ENCODE peak calls at places on chromosomes 7 and 10, in six cellular contexts. One of them, this sample, is unnamed.

GRCh38 chr7:83394776-83395175 is 232.1 kb upstream of the PCLO start:
- DNase-seq in transverse colon: no peak
- DNase-seq in RCC 7860: no peak
- DNase-seq in AG04450: no peak
- DNase-seq in posterior cingulate gyrus: no peak
- DNase-seq in GM12865: no peak
- DNase-seq in this sample: no peak

GRCh38 chr10:90665905-90666662 is 191.8 kb downstream of the HTR7 start:
- DNase-seq in transverse colon: no peak
- DNase-seq in RCC 7860: no peak
- DNase-seq in AG04450: no peak
- DNase-seq in posterior cingulate gyrus: no peak
- DNase-seq in GM12865: no peak
- DNase-seq in this sample: no peak

GRCh38 chr7:94311545-94311944 is 83.2 kb upstream of the COL1A2 start:
- DNase-seq in transverse colon: no peak
- DNase-seq in RCC 7860: no peak
- DNase-seq in AG04450: no peak
- DNase-seq in posterior cingulate gyrus: no peak
- DNase-seq in GM12865: no peak
- DNase-seq in this sample: no peak

GRCh38 chr10:9227679-9228365 is 1173.3 kb downstream of the GATA3 start:
- DNase-seq in transverse colon: no peak
- DNase-seq in RCC 7860: no peak
- DNase-seq in AG04450: no peak
- DNase-seq in posterior cingulate gyrus: no peak
- DNase-seq in GM12865: no peak
- DNase-seq in this sample: no peak

GRCh38 chr10:11330383-11331020 is 280.9 kb downstream of the USP6NL start:
- DNase-seq in transverse colon: no peak
- DNase-seq in RCC 7860: no peak
- DNase-seq in AG04450: no peak
- DNase-seq in posterior cingulate gyrus: no peak
- DNase-seq in GM12865: no peak
- DNase-seq in this sample: no peak

GRCh38 chr7:36661135-36661840 is 63.0 kb downstream of the AOAH start:
- DNase-seq in transverse colon: peak; percentile 58
- DNase-seq in RCC 7860: peak; percentile 94
- DNase-seq in AG04450: no peak
- DNase-seq in posterior cingulate gyrus: no peak
- DNase-seq in GM12865: no peak
- DNase-seq in this sample: no peak

GRCh38 chr7:106094780-106095179 is 17.3 kb downstream of the SYPL1 start:
- DNase-seq in transverse colon: no peak
- DNase-seq in RCC 7860: no peak
- DNase-seq in AG04450: no peak
- DNase-seq in posterior cingulate gyrus: no peak
- DNase-seq in GM12865: no peak
- DNase-seq in this sample: no peak

GRCh38 chr10:31940839-31941653 is 12.4 kb upstream of the ARHGAP12 start:
- DNase-seq in transverse colon: peak; percentile 40
- DNase-seq in RCC 7860: peak; percentile 99
- DNase-seq in AG04450: peak; percentile 58
- DNase-seq in posterior cingulate gyrus: no peak
- DNase-seq in GM12865: no peak
- DNase-seq in this sample: no peak

GRCh38 chr7:66140924-66141323 is 26.3 kb downstream of the CRCP start:
- DNase-seq in transverse colon: peak; percentile 47
- DNase-seq in RCC 7860: no peak
- DNase-seq in AG04450: no peak
- DNase-seq in posterior cingulate gyrus: peak; percentile 65
- DNase-seq in GM12865: no peak
- DNase-seq in this sample: no peak

GRCh38 chr7:141397236-141398163 is 153.7 kb upstream of the AGK start:
- DNase-seq in transverse colon: no peak
- DNase-seq in RCC 7860: no peak
- DNase-seq in AG04450: no peak
- DNase-seq in posterior cingulate gyrus: no peak
- DNase-seq in GM12865: no peak
- DNase-seq in this sample: no peak

This sample was measured in brain pericyte.